ENCODE peak calls at places on chromosomes 12 and 14, in nine cellular contexts. Y is cardiac muscle cell; R is transverse colon; H is HFFc6; V is HL-60; F is CD8-positive, alpha-beta T cell; W is mucosa of descending colon; B is AG09319; L is heart right ventricle. S is an unnamed sample.

GRCh38 chr14:53043107-53043704 is 92.4 kb upstream of the FERMT2 start:
- DNase-seq in Y (no peak), R (no peak), H (no peak), V (no peak), F (no peak), W (no peak), B (no peak), L (no peak), S (no peak)

GRCh38 chr12:108350511-108350910 is 11.4 kb upstream of the CMKLR1 start:
- DNase-seq in Y (no peak), R (no peak), H (no peak), V (no peak), F (no peak), W (no peak), B (no peak), L (no peak), S (no peak)

GRCh38 chr12:52027085-52027843 is 20.5 kb downstream of the TAMALIN start:
- DNase-seq in Y (peak; percentile 82), R (no peak), H (no peak), V (no peak), F (no peak), W (no peak), B (no peak), L (peak; percentile 67), S (no peak)

GRCh38 chr12:12892670-12893290 is 1.4 kb downstream of the GPRC5A start:
- DNase-seq in Y (no peak), R (peak; percentile 39), H (no peak), V (no peak), F (no peak), W (peak; percentile 60), B (no peak), L (no peak), S (peak; percentile 47)

GRCh38 chr12:51318846-51319570 is 5.0 kb downstream of the BIN2 start:
- DNase-seq in Y (no peak), R (peak; percentile 46), H (no peak), V (no peak), F (peak; percentile 48), W (peak; percentile 50), B (no peak), L (no peak), S (no peak)

GRCh38 chr12:49911213-49911605 is 7.5 kb upstream of the FAIM2 start:
- DNase-seq in Y (no peak), R (no peak), H (no peak), V (no peak), F (no peak), W (no peak), B (no peak), L (no peak), S (no peak)

GRCh38 chr12:91332305-91332704 is 149.7 kb upstream of the DCN start:
- DNase-seq in Y (no peak), R (no peak), H (no peak), V (no peak), F (no peak), W (no peak), B (no peak), L (no peak), S (no peak)

GRCh38 chr12:7869137-7869536 is 3.6 kb downstream of the SLC2A14 start:
- DNase-seq in Y (no peak), R (no peak), H (peak; percentile 81), V (no peak), F (no peak), W (no peak), B (peak; percentile 34), L (no peak), S (no peak)

GRCh38 chr14:53890611-53891091 is 66.0 kb downstream of the BMP4 start:
- DNase-seq in Y (no peak), R (no peak), H (no peak), V (no peak), F (no peak), W (no peak), B (no peak), L (peak; percentile 21), S (no peak)

GRCh38 chr12:2214411-2214810 is 161.6 kb downstream of the CACNA1C start:
- DNase-seq in Y (no peak), R (no peak), H (no peak), V (no peak), F (no peak), W (no peak), B (no peak), L (no peak), S (no peak)

GRCh38 chr12:12249216-12250050 is 17.4 kb downstream of the LRP6 start:
- DNase-seq in Y (no peak), R (no peak), H (no peak), V (no peak), F (no peak), W (no peak), B (no peak), L (no peak), S (no peak)

GRCh38 chr14:36700656-36701055 is 39.0 kb downstream of the PAX9 start:
- DNase-seq in Y (no peak), R (no peak), H (no peak), V (no peak), F (no peak), W (no peak), B (no peak), L (no peak), S (no peak)

GRCh38 chr14:103123128-103123633 is at the start of gene TNFAIP2:
- DNase-seq in Y (no peak), R (peak; percentile 55), H (no peak), V (peak; percentile 78), F (no peak), W (peak; percentile 43), B (no peak), L (peak; percentile 67), S (no peak)

GRCh38 chr12:2877047-2877958 is at the start of the genes FOXM1 and RHNO1:
- DNase-seq in Y (peak; percentile 92), R (peak; percentile 93), H (peak; percentile 88), V (peak; percentile 73), F (peak; percentile 82), W (peak; percentile 94), B (peak; percentile 79), L (peak; percentile 90), S (peak; percentile 90)

DNA sequence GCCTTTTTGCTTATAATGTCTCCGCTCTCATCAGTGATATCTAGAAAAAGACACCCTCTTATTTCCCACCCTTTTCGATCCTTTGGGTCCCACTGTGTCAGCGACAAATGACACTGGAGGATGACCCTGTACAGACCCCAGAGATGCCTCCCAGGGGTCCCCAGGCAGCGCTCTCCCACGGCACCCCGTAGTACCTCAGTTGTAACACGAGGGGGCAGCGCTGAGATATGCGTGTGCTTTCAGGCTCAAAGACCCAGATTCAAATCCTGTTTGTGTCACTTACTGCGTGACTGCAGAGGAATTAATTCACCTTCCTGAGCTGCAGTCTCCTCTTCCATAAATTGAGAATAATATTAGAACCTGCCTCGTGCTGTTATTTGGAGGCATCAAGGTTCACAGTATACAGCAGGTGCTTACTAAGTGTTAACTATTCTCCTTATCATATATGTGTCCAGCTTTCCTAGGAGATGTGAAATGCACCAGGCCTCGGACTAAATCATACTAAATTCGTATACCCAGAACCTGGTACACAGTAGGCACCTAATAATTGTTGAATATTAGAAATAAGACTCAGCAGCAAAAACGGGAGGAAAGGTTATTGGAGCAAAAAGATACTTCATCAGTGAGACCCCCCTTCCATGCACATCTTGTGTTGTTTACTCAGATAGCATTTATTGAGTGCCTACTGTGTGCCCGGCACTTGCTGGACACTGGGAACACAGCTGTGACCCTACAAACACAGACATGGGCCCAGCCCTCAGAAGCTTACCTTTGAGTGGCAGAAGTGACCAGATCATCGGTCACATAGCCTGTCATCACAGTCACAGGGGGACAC is 99.9 kb downstream of the PHETA1 start:
- DNase-seq in Y (no peak), R (no peak), H (no peak), V (no peak), F (peak; percentile 1), W (peak; percentile 2), B (no peak), L (no peak), S (peak; percentile 25)
- TF ChIP-seq CTCF in Y (peak; percentile 46), R (peak; percentile 30), H (peak; percentile 76), V (peak; percentile 16), F (peak; percentile 44), W (no peak), B (peak; percentile 40), L (peak; percentile 23), S (peak; percentile 81)

GRCh38 chr14:77601846-77602609 is 14.4 kb downstream of the SPTLC2 start:
- DNase-seq in Y (no peak), R (no peak), H (no peak), V (no peak), F (no peak), W (no peak), B (no peak), L (no peak), S (no peak)

GRCh38 chr14:77605392-77605978 is 11.0 kb downstream of the SPTLC2 start:
- DNase-seq in Y (peak; percentile 57), R (no peak), H (no peak), V (no peak), F (no peak), W (no peak), B (no peak), L (no peak), S (no peak)

GRCh38 chr14:77603031-77603430 is 13.4 kb downstream of the SPTLC2 start:
- DNase-seq in Y (no peak), R (no peak), H (no peak), V (no peak), F (no peak), W (no peak), B (no peak), L (no peak), S (no peak)

GRCh38 chr14:77599894-77600293 is 16.5 kb downstream of the SPTLC2 start:
- DNase-seq in Y (no peak), R (peak; percentile 38), H (no peak), V (no peak), F (no peak), W (peak; percentile 65), B (no peak), L (no peak), S (no peak)

GRCh38 chr14:77603654-77604270 is 12.7 kb downstream of the SPTLC2 start:
- DNase-seq in Y (no peak), R (peak; percentile 51), H (no peak), V (peak; percentile 16), F (no peak), W (peak; percentile 71), B (no peak), L (no peak), S (peak; percentile 19)
- TF ChIP-seq CTCF in Y (peak; percentile 46), R (peak; percentile 38), H (peak; percentile 69), V (no peak), F (no peak), W (no peak), B (peak; percentile 28), L (no peak), S (peak; percentile 16)

GRCh38 chr12:30152705-30153104 is 369.0 kb upstream of the TMTC1 start:
- DNase-seq in Y (no peak), R (no peak), H (no peak), V (no peak), F (no peak), W (no peak), B (no peak), L (no peak), S (no peak)
- TF ChIP-seq CTCF in Y (no peak), R (no peak), H (no peak), V (no peak), F (no peak), W (no peak), B (no peak), L (no peak), S (no peak)

DNA sequence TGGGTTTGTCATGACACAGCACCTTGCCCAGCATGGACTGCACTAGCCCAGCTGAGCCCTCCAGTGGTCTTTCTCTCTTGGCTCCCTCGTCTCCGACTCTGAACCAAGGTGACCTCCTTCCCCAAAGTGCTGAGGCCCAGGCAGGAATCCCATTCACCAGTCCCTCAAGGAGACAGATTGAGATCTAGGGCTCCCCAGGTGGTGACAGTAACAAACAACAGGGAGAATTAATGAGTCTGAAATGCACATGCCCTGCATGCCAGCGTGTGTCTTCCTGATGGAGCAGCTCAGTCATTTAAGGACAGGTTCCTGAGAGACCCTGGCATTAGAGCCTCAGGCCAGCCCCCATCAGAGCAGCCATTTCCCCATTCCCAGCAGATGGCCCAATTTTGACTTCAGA is 51.4 kb upstream of the OAS1 start:
- DNase-seq in Y (no peak), R (no peak), H (no peak), V (no peak), F (no peak), W (no peak), B (no peak), L (no peak), S (peak; percentile 41)
- TF ChIP-seq CTCF in Y (peak; percentile 18), R (no peak), H (no peak), V (no peak), F (no peak), W (no peak), B (no peak), L (no peak), S (no peak)

S was measured in Calu3.